ENCODE peak calls at places on chromosomes 13 and 19, in ten cellular contexts. Z is cerebellar cortex; A is hepatic stellate cell; D is fibroblast of lung; X is AG09309; B is anterior cingulate cortex; W is NCI-H1092 treated with DMSO at 0.1 percent for 48 hours; G is NCI-H82; N is heart right ventricle; U is stimulated activated CD8-positive, alpha-beta memory T cell treated with anti-CD3 and anti-CD28 coated beads, Interleukin-2, amount 100 ng/mL, for 48 hours. L is an unnamed sample.

GRCh38 chr13:113474179-113474578 is 16.3 kb downstream of the DCUN1D2 start:
- DNase-seq in Z (no peak), A (no peak), D (no peak), X (no peak), B (no peak), W (no peak), G (no peak), N (no peak), U (no peak), L (no peak)

GRCh38 chr19:1608414-1609391 is 3.4 kb upstream of the UQCR11 start:
- DNase-seq in Z (no peak), A (no peak), D (no peak), X (no peak), B (no peak), W (no peak), G (peak), N (no peak), U (no peak), L (no peak)

GRCh38 chr19:49863254-49863934 is 4.0 kb downstream of the PNKP start:
- DNase-seq in Z (no peak), A (no peak), D (no peak), X (no peak), B (no peak), W (no peak), G (no peak), N (no peak), U (no peak), L (no peak)

GRCh38 chr19:33294058-33294798 is 8.1 kb downstream of the CEBPA start:
- DNase-seq in Z (no peak), A (no peak), D (no peak), X (no peak), B (no peak), W (no peak), G (no peak), N (no peak), U (no peak), L (no peak)

GRCh38 chr19:17757125-17757524 is 5.8 kb downstream of the FCHO1 start:
- DNase-seq in Z (no peak), A (no peak), D (peak), X (no peak), B (peak), W (peak), G (no peak), N (peak), U (no peak), L (no peak)

GRCh38 chr13:32203736-32204135 is 111.4 kb downstream of the ZAR1L start:
- DNase-seq in Z (no peak), A (no peak), D (no peak), X (no peak), B (no peak), W (no peak), G (no peak), N (no peak), U (no peak), L (no peak)

GRCh38 chr19:14536926-14537692 is 7.7 kb downstream of the TECR start:
- DNase-seq in Z (peak), A (peak), D (peak), X (no peak), B (no peak), W (no peak), G (peak), N (peak), U (peak), L (peak)

GRCh38 chr19:7928741-7929701 is 3.1 kb upstream of the CTXN1 start:
- DNase-seq in Z (no peak), A (peak), D (peak), X (peak), B (no peak), W (no peak), G (peak), N (no peak), U (peak), L (peak)

GRCh38 chr13:32624441-32624840 is 38.2 kb downstream of the PDS5B start:
- DNase-seq in Z (no peak), A (peak), D (peak), X (no peak), B (no peak), W (no peak), G (no peak), N (no peak), U (no peak), L (no peak)

GRCh38 chr19:970695-971094 is 13.4 kb upstream of the WDR18 start:
- DNase-seq in Z (no peak), A (no peak), D (no peak), X (no peak), B (no peak), W (no peak), G (no peak), N (no peak), U (no peak), L (peak)

GRCh38 chr19:14149509-14149994 is 13.2 kb upstream of the ASF1B start:
- DNase-seq in Z (peak), A (peak), D (peak), X (no peak), B (peak), W (no peak), G (no peak), N (peak), U (no peak), L (no peak)

GRCh38 chr13:93502987-93503386 is 276.4 kb downstream of the GPC6 start:
- DNase-seq in Z (no peak), A (no peak), D (no peak), X (no peak), B (no peak), W (no peak), G (no peak), N (no peak), U (no peak), L (no peak)

GRCh38 chr13:91058066-91058465 is 289.4 kb upstream of the MIR17HG start:
- DNase-seq in Z (no peak), A (no peak), D (peak), X (no peak), B (no peak), W (no peak), G (no peak), N (no peak), U (no peak), L (peak)

GRCh38 chr13:21020176-21020575 is 41.2 kb downstream of the LATS2 start:
- DNase-seq in Z (no peak), A (no peak), D (no peak), X (no peak), B (no peak), W (no peak), G (no peak), N (no peak), U (no peak), L (no peak)

GRCh38 chr13:75331792-75332349 is 150.1 kb downstream of the TBC1D4 start:
- DNase-seq in Z (no peak), A (no peak), D (no peak), X (no peak), B (no peak), W (no peak), G (no peak), N (no peak), U (no peak), L (no peak)

GRCh38 chr13:28324181-28324789 is 170.6 kb downstream of the FLT1 start:
- DNase-seq in Z (peak), A (peak), D (peak), X (no peak), B (no peak), W (peak), G (peak), N (peak), U (peak), L (peak)

GRCh38 chr13:33017410-33017929 is 1.2 kb downstream of the KL start:
- DNase-seq in Z (peak), A (no peak), D (peak), X (no peak), B (no peak), W (no peak), G (peak), N (peak), U (peak), L (peak)

GRCh38 chr13:30892966-30893365 is 13.1 kb upstream of the MEDAG start:
- DNase-seq in Z (peak), A (no peak), D (peak), X (no peak), B (no peak), W (no peak), G (peak), N (no peak), U (no peak), L (peak)

GRCh38 chr13:109288151-109288709 is 498.2 kb downstream of the IRS2 start:
- DNase-seq in Z (no peak), A (no peak), D (peak), X (no peak), B (no peak), W (no peak), G (no peak), N (no peak), U (no peak), L (no peak)

GRCh38 chr13:33079960-33080359 is 63.7 kb downstream of the KL start:
- DNase-seq in Z (no peak), A (no peak), D (no peak), X (no peak), B (no peak), W (no peak), G (no peak), N (no peak), U (no peak), L (no peak)

GRCh38 chr13:103187621-103188020 is 121.4 kb upstream of the SLC10A2 start:
- DNase-seq in Z (no peak), A (no peak), D (no peak), X (no peak), B (no peak), W (peak), G (peak), N (no peak), U (no peak), L (no peak)

GRCh38 chr19:50501186-50501567 is 9.8 kb downstream of the JOSD2 start:
- DNase-seq in Z (no peak), A (no peak), D (no peak), X (no peak), B (no peak), W (no peak), G (no peak), N (no peak), U (no peak), L (no peak)

GRCh38 chr19:1172353-1173159 is 1.5 kb downstream of the SBNO2 start:
- DNase-seq in Z (peak), A (peak), D (peak), X (no peak), B (no peak), W (no peak), G (no peak), N (peak), U (no peak), L (no peak)

GRCh38 chr13:30738526-30738925 is 3.2 kb downstream of the ALOX5AP start:
- DNase-seq in Z (no peak), A (no peak), D (no peak), X (no peak), B (no peak), W (no peak), G (peak), N (no peak), U (no peak), L (no peak)

GRCh38 chr19:12939292-12939606 is 840 bp downstream of the CALR start:
- DNase-seq in Z (no peak), A (peak), D (peak), X (no peak), B (no peak), W (no peak), G (no peak), N (no peak), U (no peak), L (no peak)

GRCh38 chr13:114053026-114053425 is 79.2 kb upstream of the C13orf46 start:
- DNase-seq in Z (no peak), A (peak), D (peak), X (no peak), B (no peak), W (no peak), G (no peak), N (no peak), U (no peak), L (no peak)

GRCh38 chr19:49340865-49341718 is 5.9 kb downstream of the CD37 start:
- DNase-seq in Z (no peak), A (no peak), D (no peak), X (no peak), B (no peak), W (no peak), G (peak), N (no peak), U (no peak), L (no peak)

GRCh38 chr13:45196622-45197021 is 4.2 kb downstream of the KCTD4 start:
- DNase-seq in Z (no peak), A (no peak), D (peak), X (no peak), B (no peak), W (no peak), G (no peak), N (no peak), U (no peak), L (no peak)

GRCh38 chr13:73451120-73452029 is 392.6 kb downstream of the KLF5 start:
- DNase-seq in Z (no peak), A (no peak), D (no peak), X (no peak), B (no peak), W (no peak), G (no peak), N (no peak), U (no peak), L (no peak)

GRCh38 chr19:33465834-33466233 is 55.8 kb downstream of the PEPD start:
- DNase-seq in Z (peak), A (no peak), D (no peak), X (no peak), B (no peak), W (peak), G (no peak), N (no peak), U (no peak), L (no peak)

GRCh38 chr19:33240181-33240771 is 14.6 kb upstream of the SLC7A10 start:
- DNase-seq in Z (peak), A (no peak), D (no peak), X (no peak), B (no peak), W (no peak), G (no peak), N (no peak), U (no peak), L (no peak)

GRCh38 chr19:41945135-41945766 is 13.9 kb downstream of the RABAC1 start:
- DNase-seq in Z (no peak), A (no peak), D (no peak), X (no peak), B (no peak), W (no peak), G (no peak), N (no peak), U (peak), L (no peak)

GRCh38 chr19:52170863-52171320 is 529 bp downstream of the ZNF836 start:
- DNase-seq in Z (no peak), A (peak), D (no peak), X (no peak), B (no peak), W (peak), G (peak), N (peak), U (no peak), L (no peak)

GRCh38 chr13:95058680-95059079 is 242.6 kb downstream of the ABCC4 start:
- DNase-seq in Z (no peak), A (no peak), D (no peak), X (no peak), B (no peak), W (no peak), G (no peak), N (no peak), U (no peak), L (no peak)

GRCh38 chr13:77584111-77584510 is 48.6 kb downstream of the SCEL start:
- DNase-seq in Z (peak), A (no peak), D (peak), X (no peak), B (peak), W (peak), G (no peak), N (no peak), U (no peak), L (no peak)

GRCh38 chr13:114203536-114203935 is 24.5 kb downstream of the CFAP97D2 start:
- DNase-seq in Z (no peak), A (no peak), D (no peak), X (no peak), B (no peak), W (no peak), G (no peak), N (no peak), U (no peak), L (no peak)

GRCh38 chr13:33276581-33276980 is 9.0 kb downstream of the STARD13 start:
- DNase-seq in Z (no peak), A (no peak), D (peak), X (no peak), B (no peak), W (no peak), G (no peak), N (no peak), U (no peak), L (no peak)